ENCODE peak calls at places on chromosome 9, in six cellular contexts. O is RPMI7951, I is NCI-H1092 treated with DMSO at 0.1 percent for 48 hours, S is NCI-H1436 treated with DMSO at 0.1 percent for 48 hours, N is heart right ventricle, E is KBM-7. Q is an unnamed sample.

GRCh38 chr9:4939118-4939561 is 45.9 kb upstream of the JAK2 start:
- DNase-seq in O (no peak), I (no peak), S (no peak), N (no peak), E (peak; percentile 92), Q (no peak)

GRCh38 chr9:93220627-93221425 is 36.9 kb downstream of the WNK2 start:
- DNase-seq in O (no peak), I (no peak), S (no peak), N (no peak), E (no peak), Q (no peak)

GRCh38 chr9:108439967-108440366 is 415.8 kb downstream of the ACTL7B start:
- DNase-seq in O (peak; percentile 57), I (no peak), S (no peak), N (no peak), E (no peak), Q (no peak)

GRCh38 chr9:13810510-13810909 is 503.4 kb downstream of the NFIB start:
- DNase-seq in O (peak; percentile 87), I (no peak), S (no peak), N (no peak), E (no peak), Q (no peak)

GRCh38 chr9:84975926-84976325 is 306.4 kb downstream of the NTRK2 start:
- DNase-seq in O (no peak), I (no peak), S (no peak), N (no peak), E (no peak), Q (no peak)

GRCh38 chr9:35618854-35619799 is 914 bp upstream of the CD72 start:
- DNase-seq in O (no peak), I (no peak), S (no peak), N (no peak), E (peak; percentile 93), Q (no peak)

GRCh38 chr9:106920091-106920490 is 57.1 kb downstream of the ZNF462 start:
- DNase-seq in O (no peak), I (no peak), S (no peak), N (no peak), E (no peak), Q (no peak)

GRCh38 chr9:6443661-6444060 is 30.7 kb downstream of the UHRF2 start:
- DNase-seq in O (no peak), I (no peak), S (no peak), N (no peak), E (no peak), Q (no peak)

GRCh38 chr9:3662671-3663070 is 136.9 kb upstream of the RFX3 start:
- DNase-seq in O (peak; percentile 3), I (no peak), S (no peak), N (no peak), E (no peak), Q (no peak)